ENCODE peak calls at places on chromosomes 11 and 22, in seven cellular contexts. U is C1 segment of cervical spinal cord, Z is HFFc6, O is amniotic stem cell, T is NCI-H2171 treated with DMSO at 0.1 percent for 48 hours, S is AG04449, N is tibial artery. D is an unnamed sample.

GRCh38 chr11:21948876-21949275 is 244.0 kb upstream of the ANO5 start:
- DNase-seq in U (no peak), Z (no peak), O (no peak), T (no peak), S (no peak), N (no peak), D (no peak)

GRCh38 chr22:40033586-40034380 is 39.0 kb downstream of the FAM83F start:
- DNase-seq in U (no peak), Z (no peak), O (no peak), T (peak; percentile 91), S (no peak), N (no peak), D (no peak)

GRCh38 chr11:28671326-28671725 is 563.1 kb downstream of the METTL15 start:
- DNase-seq in U (no peak), Z (no peak), O (no peak), T (no peak), S (no peak), N (no peak), D (no peak)

GRCh38 chr11:199004-199581 is 6.2 kb downstream of the SCGB1C1 start:
- DNase-seq in U (no peak), Z (no peak), O (no peak), T (no peak), S (no peak), N (peak; percentile 18), D (no peak)

GRCh38 chr11:72834905-72835304 is 20.7 kb downstream of the ATG16L2 start:
- DNase-seq in U (no peak), Z (no peak), O (no peak), T (no peak), S (no peak), N (no peak), D (no peak)

GRCh38 chr11:113796663-113797259 is 17.2 kb downstream of the CLDN25 start:
- DNase-seq in U (no peak), Z (peak; percentile 48), O (peak; percentile 13), T (peak; percentile 70), S (no peak), N (no peak), D (peak; percentile 72)

GRCh38 chr22:42434283-42434682 is 2.1 kb upstream of the NFAM1 start:
- DNase-seq in U (no peak), Z (no peak), O (no peak), T (no peak), S (no peak), N (no peak), D (no peak)

GRCh38 chr22:20022231-20023069 is 1.5 kb downstream of the TANGO2 start:
- DNase-seq in U (no peak), Z (no peak), O (no peak), T (no peak), S (no peak), N (no peak), D (no peak)

GRCh38 chr11:11620966-11621880 is 582 bp downstream of the GALNT18 start:
- DNase-seq in U (no peak), Z (no peak), O (no peak), T (peak; percentile 37), S (no peak), N (peak; percentile 45), D (peak; percentile 7)

GRCh38 chr11:124285610-124286344 is 28.0 kb downstream of the OR8D1 start:
- DNase-seq in U (no peak), Z (peak; percentile 48), O (no peak), T (no peak), S (peak; percentile 44), N (no peak), D (no peak)

GRCh38 chr22:50739894-50740293 is 1.9 kb downstream of the ACR start:
- DNase-seq in U (no peak), Z (no peak), O (no peak), T (peak; percentile 70), S (no peak), N (no peak), D (no peak)

GRCh38 chr11:8262552-8263108 is 1.0 kb downstream of the LMO1 start:
- DNase-seq in U (no peak), Z (no peak), O (no peak), T (peak; percentile 40), S (no peak), N (peak; percentile 26), D (peak; percentile 67)

GRCh38 chr22:46947516-46948260 is 185.2 kb downstream of the TBC1D22A start:
- DNase-seq in U (no peak), Z (no peak), O (no peak), T (no peak), S (no peak), N (no peak), D (no peak)

GRCh38 chr11:10484461-10485180 is 29.6 kb downstream of the AMPD3 start:
- DNase-seq in U (no peak), Z (no peak), O (no peak), T (no peak), S (no peak), N (no peak), D (no peak)

GRCh38 chr22:29454186-29454745 is 15.9 kb downstream of the RFPL1 start:
- DNase-seq in U (peak; percentile 50), Z (no peak), O (no peak), T (no peak), S (no peak), N (no peak), D (no peak)

GRCh38 chr22:50530857-50531545 is 1.2 kb upstream of the TYMP start:
- DNase-seq in U (no peak), Z (no peak), O (no peak), T (peak; percentile 38), S (no peak), N (peak; percentile 87), D (peak; percentile 55)

GRCh38 chr11:35419713-35420333 is 465 bp upstream of the SLC1A2 start:
- DNase-seq in U (no peak), Z (no peak), O (no peak), T (no peak), S (no peak), N (no peak), D (peak; percentile 18)

GRCh38 chr11:72226701-72227100 is 2.1 kb downstream of the INPPL1 start:
- DNase-seq in U (no peak), Z (no peak), O (no peak), T (peak; percentile 41), S (no peak), N (no peak), D (no peak)

GRCh38 chr22:24066260-24066659 is 55.2 kb downstream of the CABIN1 start:
- DNase-seq in U (no peak), Z (no peak), O (no peak), T (no peak), S (no peak), N (no peak), D (peak; percentile 16)

GRCh38 chr22:26585104-26585790 is 4.7 kb downstream of the TPST2 start:
- DNase-seq in U (no peak), Z (peak; percentile 90), O (peak; percentile 73), T (peak; percentile 26), S (peak; percentile 59), N (peak; percentile 45), D (peak; percentile 81)

GRCh38 chr22:48800886-48801607 is 1026.6 kb downstream of the BRD1 start:
- DNase-seq in U (no peak), Z (no peak), O (no peak), T (no peak), S (no peak), N (no peak), D (no peak)

GRCh38 chr11:28231475-28231874 is 123.3 kb downstream of the METTL15 start:
- DNase-seq in U (no peak), Z (no peak), O (no peak), T (no peak), S (no peak), N (no peak), D (no peak)

D was measured in AG08395.